ENCODE peak calls at places on chromosomes 4 and X, in nine cellular contexts. C is CD4-positive, alpha-beta T cell; I is tibial artery; P is progenitor cell of endocrine pancreas; Z is HFFc6; K is psoas muscle; H is brain microvascular endothelial cell; S is astrocyte of the spinal cord; U is foreskin fibroblast. J is an unnamed sample.

GRCh38 chr4:59243038-59243437 is 1957.1 kb upstream of the ADGRL3 start:
- DNase-seq in C (no peak), I (no peak), P (no peak), Z (no peak), K (no peak), H (no peak), S (no peak), U (no peak), J (no peak)

GRCh38 chrX:53088136-53088974 is 5.6 kb upstream of the KANTR start:
- DNase-seq in C (peak; percentile 74), I (peak; percentile 93), P (peak; percentile 50), Z (peak; percentile 62), K (peak; percentile 83), H (peak; percentile 73), S (peak; percentile 78), U (peak; percentile 63), J (peak; percentile 57)

GRCh38 chrX:107678957-107679740 is 50.8 kb downstream of the PRPS1 start:
- DNase-seq in C (peak; percentile 55), I (peak; percentile 91), P (no peak), Z (peak; percentile 11), K (peak; percentile 83), H (peak; percentile 78), S (peak; percentile 79), U (peak; percentile 82), J (peak; percentile 36)

GRCh38 chr4:3047464-3048286 is 26.7 kb downstream of the HTT-AS start:
- DNase-seq in C (peak; percentile 50), I (peak; percentile 77), P (peak; percentile 50), Z (peak; percentile 48), K (peak; percentile 74), H (peak; percentile 60), S (peak; percentile 32), U (peak; percentile 20), J (peak; percentile 70)

GRCh38 chrX:53795583-53795982 is 109.1 kb upstream of the HUWE1 start:
- DNase-seq in C (no peak), I (no peak), P (no peak), Z (no peak), K (no peak), H (peak; percentile 6), S (no peak), U (peak; percentile 3), J (no peak)

GRCh38 chr4:40831462-40831861 is 81.7 kb downstream of the NSUN7 start:
- DNase-seq in C (no peak), I (peak; percentile 15), P (no peak), Z (no peak), K (no peak), H (no peak), S (no peak), U (no peak), J (no peak)

GRCh38 chrX:84182521-84182920 is 5.5 kb downstream of the RPS6KA6 start:
- DNase-seq in C (no peak), I (no peak), P (no peak), Z (no peak), K (no peak), H (no peak), S (no peak), U (no peak), J (no peak)

GRCh38 chr4:1233641-1234277 is 15.2 kb downstream of the CTBP1 start:
- DNase-seq in C (no peak), I (no peak), P (no peak), Z (no peak), K (peak; percentile 48), H (no peak), S (peak; percentile 39), U (peak; percentile 30), J (no peak)

GRCh38 chr4:37561803-37562207 is 124.4 kb downstream of the RELL1 start:
- DNase-seq in C (no peak), I (no peak), P (no peak), Z (peak; percentile 72), K (no peak), H (peak; percentile 92), S (peak; percentile 60), U (no peak), J (no peak)

GRCh38 chr4:37555324-37555723 is 130.9 kb downstream of the RELL1 start:
- DNase-seq in C (no peak), I (no peak), P (no peak), Z (peak; percentile 27), K (no peak), H (no peak), S (no peak), U (no peak), J (no peak)

GRCh38 chr4:37562592-37562991 is 123.6 kb downstream of the RELL1 start:
- DNase-seq in C (no peak), I (no peak), P (no peak), Z (peak; percentile 15), K (no peak), H (peak; percentile 34), S (peak; percentile 7), U (no peak), J (no peak)

DNA sequence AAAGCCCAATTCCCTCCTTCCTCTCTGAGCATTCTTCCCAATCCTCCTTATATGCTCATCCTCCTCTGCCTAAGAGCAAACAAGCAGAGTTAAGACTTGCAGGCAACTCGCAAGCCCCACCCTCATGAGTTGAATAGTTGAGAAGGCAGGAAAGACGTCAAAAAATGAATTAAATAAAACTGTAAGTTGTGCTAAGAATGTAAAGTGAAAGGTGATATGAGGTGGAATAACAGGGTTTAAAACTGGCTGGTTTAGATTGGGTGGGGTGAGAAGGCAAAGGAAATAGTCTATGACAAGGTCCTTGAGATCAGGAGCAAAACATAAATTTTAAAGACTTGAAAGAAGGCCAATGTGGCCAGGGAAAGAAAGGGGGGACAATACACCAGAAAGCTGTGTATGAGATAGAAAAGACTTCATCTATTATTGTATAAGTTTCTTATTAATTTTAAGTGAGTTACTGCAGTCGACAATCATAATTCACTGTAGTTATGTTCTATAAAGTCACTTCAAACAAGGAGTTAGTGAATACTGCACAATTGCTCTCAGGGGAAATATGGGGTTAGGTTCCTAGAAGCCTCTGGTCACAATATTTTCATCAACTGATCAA is 124.9 kb downstream of the RELL1 start:
- DNase-seq in C (no peak), I (no peak), P (no peak), Z (no peak), K (no peak), H (no peak), S (no peak), U (no peak), J (no peak)
- TF ChIP-seq CTCF in C (no peak), I (no peak), P (no peak), Z (no peak), K (no peak), H (no peak), S (no peak), U (no peak), J (no peak)

DNA sequence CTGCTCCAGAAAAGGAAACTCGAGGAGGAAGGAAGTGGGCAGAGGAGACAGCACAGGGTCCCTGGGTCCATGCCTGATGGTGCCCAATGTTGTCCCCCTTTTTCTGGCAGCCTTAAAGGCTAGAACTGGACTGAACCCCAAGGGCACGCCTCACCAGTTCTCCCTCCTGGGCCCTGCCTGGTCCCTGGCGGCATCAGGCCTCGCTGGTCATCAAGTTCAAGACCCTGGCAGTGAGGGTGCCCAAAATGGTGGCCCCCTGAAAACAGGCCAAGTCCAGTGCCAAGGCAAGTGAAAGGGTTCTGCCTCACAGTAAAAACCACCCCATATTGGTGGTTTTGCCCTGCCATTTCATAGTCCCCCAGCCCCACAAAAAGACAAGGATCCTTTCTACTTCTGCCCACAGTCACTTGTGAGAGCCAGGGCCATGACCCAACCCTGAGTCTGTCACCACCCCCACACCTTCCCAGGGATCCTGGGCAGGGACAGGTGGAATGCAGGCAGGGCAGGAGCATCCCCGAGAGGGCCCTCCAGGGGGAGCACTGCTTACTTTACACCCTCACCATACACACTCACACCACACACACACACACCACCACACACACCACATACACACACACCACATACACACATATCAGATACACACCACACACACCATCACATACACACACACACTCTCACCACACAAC is 107.6 kb downstream of the DCTD start:
- DNase-seq in C (no peak), I (no peak), P (no peak), Z (no peak), K (no peak), H (peak; percentile 6), S (no peak), U (no peak), J (no peak)
- TF ChIP-seq CTCF in C (no peak), I (no peak), P (peak; percentile 31), Z (no peak), K (no peak), H (peak; percentile 52), S (no peak), U (no peak), J (no peak)

GRCh38 chr4:30720656-30721352 is 635 bp downstream of the PCDH7 start:
- DNase-seq in C (no peak), I (peak; percentile 71), P (no peak), Z (no peak), K (peak; percentile 21), H (peak; percentile 27), S (peak; percentile 53), U (no peak), J (no peak)

GRCh38 chr4:30718889-30719252 is 1.3 kb upstream of the PCDH7 start:
- DNase-seq in C (no peak), I (no peak), P (no peak), Z (no peak), K (no peak), H (peak; percentile 27), S (peak; percentile 50), U (no peak), J (no peak)

GRCh38 chr4:30720021-30720655 is at the start of gene PCDH7:
- DNase-seq in C (no peak), I (peak; percentile 70), P (no peak), Z (peak; percentile 11), K (no peak), H (peak; percentile 28), S (peak; percentile 72), U (no peak), J (no peak)

GRCh38 chr4:30718021-30718888 is 1.9 kb upstream of the PCDH7 start:
- DNase-seq in C (no peak), I (peak; percentile 77), P (peak; percentile 41), Z (no peak), K (peak; percentile 36), H (peak; percentile 18), S (no peak), U (no peak), J (no peak)

DNA sequence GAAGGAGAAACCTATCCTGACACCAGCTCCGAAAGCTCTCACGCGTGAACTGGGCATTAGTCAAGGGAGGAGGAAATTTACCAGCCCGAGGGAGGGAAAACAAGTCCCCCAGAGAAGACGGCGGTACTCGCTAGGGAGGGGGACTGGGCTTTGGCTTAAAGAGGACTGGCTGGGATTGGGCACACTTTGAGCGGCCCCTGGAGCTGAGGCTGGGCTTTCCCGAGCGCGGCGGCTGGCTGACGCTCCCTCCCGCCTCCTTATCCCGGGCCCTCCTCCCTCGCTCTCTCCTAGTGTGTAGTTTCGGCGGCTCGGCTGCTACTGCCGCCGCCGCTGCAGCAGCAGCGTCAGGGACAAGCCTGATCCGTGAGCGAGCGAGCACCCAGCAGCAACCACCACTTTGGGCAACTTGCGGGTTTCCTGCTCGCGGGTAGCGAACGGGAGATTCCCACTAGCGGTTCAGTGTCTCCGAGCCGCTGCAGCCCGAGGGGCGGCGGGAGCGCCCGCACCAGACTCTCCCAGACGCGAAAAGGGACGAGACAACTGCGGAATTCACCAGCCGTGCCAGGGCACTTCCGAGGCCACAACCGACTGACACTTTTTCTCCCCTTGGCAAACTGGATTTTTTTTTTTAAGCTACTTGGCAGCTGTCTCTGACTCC is 677 bp upstream of the PCDH7 start:
- DNase-seq in C (no peak), I (peak; percentile 90), P (no peak), Z (peak; percentile 29), K (peak; percentile 13), H (peak; percentile 35), S (peak; percentile 66), U (no peak), J (no peak)
- TF ChIP-seq CTCF in C (no peak), I (no peak), P (no peak), Z (no peak), K (no peak), H (no peak), S (no peak), U (no peak), J (no peak)

DNA sequence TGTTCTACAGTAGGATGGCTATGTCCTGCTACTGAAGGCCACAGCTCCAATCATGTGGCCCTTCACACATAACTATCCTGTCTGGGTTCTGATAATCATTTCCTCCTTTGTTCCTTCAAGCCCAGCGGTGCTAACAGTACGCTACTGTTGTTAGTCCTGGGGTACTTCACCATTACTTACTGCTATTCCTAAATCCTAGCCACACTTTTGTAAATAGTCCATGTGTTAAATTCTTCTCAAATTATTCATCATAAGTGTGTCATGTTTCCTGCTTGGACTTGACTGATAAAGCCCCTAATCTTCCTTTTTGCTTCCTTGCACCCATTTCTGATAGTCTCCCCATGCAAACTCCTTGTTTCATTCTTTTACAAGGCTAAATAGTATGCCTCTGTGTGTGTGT is 332.6 kb downstream of the FGF13 start:
- DNase-seq in C (no peak), I (no peak), P (no peak), Z (no peak), K (no peak), H (no peak), S (no peak), U (no peak), J (no peak)
- TF ChIP-seq CTCF in C (no peak), I (no peak), P (no peak), Z (no peak), K (no peak), H (no peak), S (no peak), U (no peak), J (no peak)

J was measured in natural killer cell.